ENCODE peak calls at places on chromosomes 1 and 21, in four cellular contexts. S is A549, U is HepG2, E is K562. C is an unnamed sample.
A peak's percentile ranks its signal among the peaks of the same experiment; 100 is the strongest.

GRCh38 chr1:180581635-180582039 is 22.9 kb downstream of the OVAAL start:
- DNase-seq in S (no peak), U (no peak), E (peak; percentile 72), C (peak; percentile 82)

GRCh38 chr1:219322766-219323165 is 149.1 kb downstream of the LYPLAL1 start:
- DNase-seq in S (no peak), U (no peak), E (no peak), C (no peak)

GRCh38 chr1:60279798-60280197 is 206.2 kb upstream of the C1orf87 start:
- DNase-seq in S (no peak), U (no peak), E (no peak), C (peak; percentile 6)

GRCh38 chr21:25564349-25564948 is 42.8 kb downstream of the MRPL39 start:
- DNase-seq in S (no peak), U (no peak), E (no peak), C (no peak)

GRCh38 chr1:232629250-232630046 is 485 bp downstream of the SIPA1L2 start:
- DNase-seq in S (peak; percentile 25), U (no peak), E (no peak), C (no peak)

GRCh38 chr1:156371553-156372264 is 2.7 kb downstream of the RHBG start:
- DNase-seq in S (no peak), U (peak; percentile 99), E (peak; percentile 37), C (peak; percentile 58)

GRCh38 chr1:15039017-15039648 is 114.4 kb upstream of the TMEM51 start:
- DNase-seq in S (no peak), U (no peak), E (no peak), C (no peak)

GRCh38 chr1:94622757-94623156 is 81.2 kb upstream of the F3 start:
- DNase-seq in S (no peak), U (no peak), E (no peak), C (peak; percentile 61)

GRCh38 chr1:25031601-25031965 is 101.5 kb upstream of the RUNX3 start:
- DNase-seq in S (no peak), U (no peak), E (no peak), C (no peak)

GRCh38 chr21:45873418-45873817 is 108.2 kb upstream of the COL6A1 start:
- DNase-seq in S (no peak), U (no peak), E (no peak), C (no peak)

GRCh38 chr1:36446261-36446660 is 4.0 kb downstream of the OSCP1 start:
- DNase-seq in S (no peak), U (peak; percentile 34), E (peak; percentile 83), C (no peak)

DNA sequence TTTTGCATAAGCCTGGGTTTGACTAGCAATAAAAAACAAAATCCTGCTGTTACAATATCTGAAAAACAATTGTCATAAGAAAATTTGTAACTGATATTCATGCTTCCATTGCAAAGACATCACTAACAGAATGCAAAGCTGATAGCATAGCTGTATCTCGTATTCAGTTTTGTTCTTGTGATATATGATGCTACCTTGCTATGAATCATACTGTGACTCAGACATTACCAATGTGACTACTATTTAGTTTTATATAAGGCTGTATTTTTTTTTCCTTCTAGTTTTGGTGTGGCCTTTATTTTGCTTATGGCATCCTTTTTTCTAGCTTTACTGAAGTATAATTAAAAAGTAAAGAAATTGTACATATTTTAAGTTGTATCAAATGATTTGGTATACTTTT is 1381.8 kb downstream of the MRPL39 start:
- DNase-seq in S (no peak), U (no peak), E (no peak), C (peak; percentile 87)
- TF ChIP-seq MAZ in S (no peak), U (no peak), E (no peak), C (no peak)

GRCh38 chr1:206859082-206859491 is 6.3 kb upstream of the IL20 start:
- DNase-seq in S (no peak), U (no peak), E (no peak), C (no peak)
- TF ChIP-seq MAZ in S (no peak), U (no peak), E (no peak), C (no peak)

GRCh38 chr1:21839337-21840037 is 27.4 kb downstream of the LDLRAD2 start:
- DNase-seq in S (no peak), U (no peak), E (no peak), C (no peak)

GRCh38 chr1:21841852-21842466 is 29.9 kb downstream of the LDLRAD2 start:
- DNase-seq in S (no peak), U (no peak), E (no peak), C (no peak)

GRCh38 chr1:21842606-21843162 is 30.6 kb downstream of the LDLRAD2 start:
- DNase-seq in S (no peak), U (no peak), E (no peak), C (no peak)

GRCh38 chr1:21843208-21843607 is 31.1 kb downstream of the LDLRAD2 start:
- DNase-seq in S (no peak), U (no peak), E (no peak), C (no peak)

GRCh38 chr1:21840981-21841380 is 28.9 kb downstream of the LDLRAD2 start:
- DNase-seq in S (no peak), U (no peak), E (no peak), C (no peak)
- TF ChIP-seq MAZ in S (no peak), U (no peak), E (no peak), C (no peak)

DNA sequence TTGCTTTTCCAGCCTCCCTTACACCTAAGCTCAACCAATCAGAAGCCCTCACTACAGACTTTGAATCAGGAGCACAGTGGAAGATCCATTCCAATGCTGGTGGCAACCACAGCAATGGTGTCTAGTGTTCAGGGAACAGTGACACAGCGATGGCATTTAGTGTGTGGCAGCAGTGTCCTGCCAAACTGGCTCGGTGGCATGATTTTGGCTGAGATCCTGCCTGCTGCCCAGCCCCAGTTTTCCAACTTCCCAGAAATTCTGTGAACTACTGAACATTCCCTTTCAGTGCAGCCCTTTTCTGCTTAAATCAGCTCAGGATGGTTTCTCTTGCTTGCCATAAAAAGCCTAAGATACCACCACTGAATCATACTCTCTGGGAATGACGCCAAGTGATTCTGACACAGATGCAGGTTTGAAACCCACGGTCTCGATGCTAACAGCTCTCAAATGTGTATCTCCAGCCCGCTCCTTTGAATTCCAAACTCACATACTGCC is 8.8 kb downstream of the ASAP3 start:
- DNase-seq in S (no peak), U (no peak), E (peak; percentile 42), C (peak; percentile 98)
- TF ChIP-seq MAZ in S (no peak), U (no peak), E (no peak), C (no peak)

GRCh38 chr1:213733708-213734107 is 254.1 kb upstream of the PROX1 start:
- DNase-seq in S (no peak), U (peak; percentile 85), E (no peak), C (no peak)

GRCh38 chr1:213742992-213743391 is 244.8 kb upstream of the PROX1 start:
- DNase-seq in S (no peak), U (no peak), E (no peak), C (no peak)

GRCh38 chr1:213738658-213739057 is 249.1 kb upstream of the PROX1 start:
- DNase-seq in S (no peak), U (no peak), E (no peak), C (no peak)

DNA sequence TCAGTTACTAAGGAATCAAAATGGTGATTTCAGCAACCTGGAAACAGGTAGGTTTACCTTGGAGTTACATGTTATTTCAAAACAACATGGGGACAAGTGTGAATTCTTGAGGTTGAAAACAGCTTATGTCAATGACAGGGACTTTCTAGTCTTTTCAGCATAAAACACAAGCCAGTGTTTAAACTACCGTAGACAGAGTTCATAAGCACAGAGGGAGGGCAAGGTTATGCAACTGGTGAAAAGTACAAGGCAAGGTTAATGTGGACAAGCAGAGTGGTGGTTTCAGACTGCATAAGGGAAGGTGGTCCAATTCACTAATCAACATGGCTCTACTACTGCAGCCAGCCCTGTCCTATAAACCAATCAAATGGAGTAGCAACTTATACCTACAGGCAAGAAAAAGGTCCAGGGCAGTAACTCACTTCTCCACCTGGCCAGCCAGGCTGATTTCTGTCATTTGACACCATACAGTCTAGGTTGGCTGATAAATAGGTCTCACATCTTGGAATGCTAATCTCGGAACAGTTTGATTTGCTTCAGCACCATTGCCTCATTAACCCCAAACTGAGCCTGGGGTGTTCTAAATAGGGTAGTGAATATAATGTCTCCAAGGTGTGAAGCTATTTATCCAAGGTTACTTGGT is 250.3 kb upstream of the PROX1 start:
- DNase-seq in S (no peak), U (peak; percentile 86), E (no peak), C (no peak)
- TF ChIP-seq MAZ in S (no peak), U (no peak), E (no peak), C (no peak)

GRCh38 chr1:176691251-176692228 is 228.6 kb downstream of the PAPPA2 start:
- DNase-seq in S (peak; percentile 18), U (peak; percentile 52), E (peak; percentile 76), C (peak; percentile 43)
- TF ChIP-seq MAZ in S (no peak), U (no peak), E (no peak), C (no peak)

GRCh38 chr1:85088408-85088784 is 40.1 kb upstream of the MCOLN3 start:
- DNase-seq in S (no peak), U (no peak), E (no peak), C (no peak)
- TF ChIP-seq MAZ in S (no peak), U (no peak), E (no peak), C (no peak)

C was measured in IMR-90.